ENCODE peak calls at places on chromosomes 1 and 21, in five cellular contexts. M is IMR-90, B is A172, G is HAP-1, H is NCI-H146. W is an unnamed sample.
A peak's percentile ranks its signal among the peaks of the same experiment; 100 is the strongest.

GRCh38 chr21:42337830-42338729 is 12.7 kb downstream of the TFF2 start:
- DNase-seq in M (peak; percentile 35), B (peak; percentile 50), G (peak; percentile 21), H (peak; percentile 82), W (peak; percentile 67)

GRCh38 chr21:35357041-35357780 is 308.1 kb upstream of the RUNX1 start:
- DNase-seq in M (no peak), B (no peak), G (no peak), H (no peak), W (no peak)

GRCh38 chr1:28010979-28011378 is 51.2 kb downstream of the XKR8 start:
- DNase-seq in M (peak; percentile 58), B (no peak), G (no peak), H (no peak), W (no peak)

GRCh38 chr1:62209931-62210595 is 15.4 kb downstream of the L1TD1 start:
- DNase-seq in M (no peak), B (peak; percentile 71), G (no peak), H (no peak), W (no peak)

GRCh38 chr1:243343970-243344749 is 88.3 kb downstream of the SDCCAG8 start:
- DNase-seq in M (peak; percentile 40), B (peak; percentile 54), G (peak; percentile 65), H (peak; percentile 84), W (peak; percentile 47)

GRCh38 chr1:203557958-203558760 is 64.2 kb downstream of the OPTC start:
- DNase-seq in M (peak; percentile 100), B (peak; percentile 99), G (no peak), H (no peak), W (no peak)

GRCh38 chr1:193060938-193061337 is 1.5 kb downstream of the RO60 start:
- DNase-seq in M (peak; percentile 22), B (no peak), G (no peak), H (peak; percentile 27), W (peak; percentile 11)

GRCh38 chr1:228350179-228350742 is 56.4 kb downstream of the TRIM11 start:
- DNase-seq in M (no peak), B (no peak), G (no peak), H (no peak), W (no peak)

GRCh38 chr1:37691497-37692077 is 729 bp upstream of the CDCA8 start:
- DNase-seq in M (peak; percentile 45), B (no peak), G (no peak), H (peak; percentile 36), W (no peak)

GRCh38 chr1:230206976-230207375 is 139.9 kb downstream of the GALNT2 start:
- DNase-seq in M (no peak), B (no peak), G (no peak), H (no peak), W (no peak)

GRCh38 chr1:47972864-47973437 is 24.2 kb downstream of the TRABD2B start:
- DNase-seq in M (no peak), B (no peak), G (no peak), H (no peak), W (no peak)

GRCh38 chr1:1355376-1355775 is 3.0 kb downstream of the MXRA8 start:
- DNase-seq in M (peak; percentile 35), B (no peak), G (no peak), H (peak; percentile 46), W (no peak)

GRCh38 chr21:32030146-32030652 is 157.4 kb downstream of the HUNK start:
- DNase-seq in M (no peak), B (no peak), G (no peak), H (no peak), W (no peak)

W was measured in GM10248.